ENCODE peak calls at places on chromosomes 16 and 17, in eight cellular contexts. G is stomach, L is uterus, J is colonic mucosa, B is upper lobe of right lung, P is PC-9, F is tibial nerve, Z is fibroblast of lung. R is an unnamed sample.

GRCh38 chr17:77200711-77201110 is 59.9 kb downstream of the SEC14L1 start:
- DNase-seq in G (no peak), L (no peak), J (no peak), B (no peak), P (no peak), F (no peak), Z (no peak), R (no peak)

GRCh38 chr17:18259621-18260331 is 686 bp upstream of the MIEF2 start:
- DNase-seq in G (no peak), L (no peak), J (no peak), B (no peak), P (peak), F (no peak), Z (peak), R (no peak)

GRCh38 chr17:77356690-77357201 is 216.0 kb downstream of the SEC14L1 start:
- DNase-seq in G (peak), L (peak), J (peak), B (no peak), P (no peak), F (peak), Z (no peak), R (no peak)

GRCh38 chr16:54655171-54655590 is 275.5 kb upstream of the IRX5 start:
- DNase-seq in G (peak), L (peak), J (no peak), B (peak), P (no peak), F (no peak), Z (peak), R (no peak)

GRCh38 chr17:10352866-10353265 is 19.9 kb downstream of the MYH13 start:
- DNase-seq in G (no peak), L (no peak), J (no peak), B (no peak), P (no peak), F (no peak), Z (no peak), R (no peak)

GRCh38 chr16:1493746-1494094 is 560 bp downstream of the TELO2 start:
- DNase-seq in G (no peak), L (no peak), J (no peak), B (no peak), P (no peak), F (no peak), Z (no peak), R (no peak)

GRCh38 chr16:56419740-56420548 is 5.4 kb downstream of the AMFR start:
- DNase-seq in G (no peak), L (no peak), J (peak), B (no peak), P (no peak), F (no peak), Z (no peak), R (no peak)

GRCh38 chr16:12532871-12533610 is 270.6 kb downstream of the CPPED1 start:
- DNase-seq in G (no peak), L (no peak), J (no peak), B (no peak), P (no peak), F (no peak), Z (no peak), R (no peak)

GRCh38 chr17:60586288-60586974 is 13.6 kb upstream of the PPM1D start:
- DNase-seq in G (no peak), L (no peak), J (no peak), B (no peak), P (peak), F (no peak), Z (no peak), R (no peak)

GRCh38 chr16:616771-617586 is 13.8 kb upstream of the WFIKKN1 start:
- DNase-seq in G (no peak), L (no peak), J (no peak), B (peak), P (no peak), F (no peak), Z (no peak), R (no peak)

GRCh38 chr16:828891-829290 is 28.4 kb upstream of the GNG13 start:
- DNase-seq in G (no peak), L (no peak), J (no peak), B (no peak), P (no peak), F (no peak), Z (no peak), R (no peak)

GRCh38 chr17:72850410-72850809 is 242.1 kb downstream of the SLC39A11 start:
- DNase-seq in G (no peak), L (no peak), J (no peak), B (no peak), P (no peak), F (no peak), Z (peak), R (no peak)

GRCh38 chr17:8014558-8014850 is 12.1 kb downstream of the GUCY2D start:
- DNase-seq in G (no peak), L (no peak), J (no peak), B (peak), P (no peak), F (no peak), Z (no peak), R (no peak)

GRCh38 chr17:15392326-15392739 is 50.9 kb upstream of the TEKT3 start:
- DNase-seq in G (no peak), L (peak), J (no peak), B (no peak), P (no peak), F (no peak), Z (peak), R (no peak)

GRCh38 chr17:5758651-5759050 is 174.3 kb upstream of the NLRP1 start:
- DNase-seq in G (no peak), L (no peak), J (peak), B (no peak), P (no peak), F (no peak), Z (peak), R (no peak)

GRCh38 chr16:27240948-27241531 is 27.5 kb downstream of the NSMCE1 start:
- DNase-seq in G (peak), L (no peak), J (no peak), B (peak), P (peak), F (no peak), Z (peak), R (no peak)

GRCh38 chr16:2023098-2023925 is 3.4 kb upstream of the NHERF2 start:
- DNase-seq in G (peak), L (peak), J (peak), B (peak), P (peak), F (peak), Z (peak), R (peak)

GRCh38 chr16:52069866-52070265 is 477.1 kb downstream of the TOX3 start:
- DNase-seq in G (no peak), L (no peak), J (no peak), B (no peak), P (no peak), F (no peak), Z (peak), R (no peak)

GRCh38 chr17:17305282-17305801 is 2.2 kb downstream of the NT5M start:
- DNase-seq in G (no peak), L (no peak), J (peak), B (no peak), P (no peak), F (no peak), Z (no peak), R (no peak)

GRCh38 chr17:36546418-36547093 is 1.8 kb downstream of the GGNBP2 start:
- DNase-seq in G (no peak), L (no peak), J (no peak), B (no peak), P (no peak), F (no peak), Z (no peak), R (no peak)

GRCh38 chr17:10226930-10227695 is 28.7 kb upstream of the GAS7 start:
- DNase-seq in G (peak), L (peak), J (peak), B (peak), P (no peak), F (no peak), Z (no peak), R (no peak)

GRCh38 chr17:7831233-7831632 is 2.8 kb upstream of the KDM6B start:
- DNase-seq in G (no peak), L (no peak), J (no peak), B (no peak), P (no peak), F (no peak), Z (no peak), R (no peak)

GRCh38 chr16:57732011-57732410 is 3.6 kb upstream of the KATNB1 start:
- DNase-seq in G (no peak), L (no peak), J (no peak), B (no peak), P (no peak), F (no peak), Z (no peak), R (no peak)

GRCh38 chr16:80788016-80788415 is 16.4 kb downstream of the CDYL2 start:
- DNase-seq in G (no peak), L (no peak), J (no peak), B (no peak), P (no peak), F (no peak), Z (peak), R (no peak)

GRCh38 chr17:29573871-29574731 is 5.6 kb downstream of the TP53I13 start:
- DNase-seq in G (no peak), L (no peak), J (peak), B (peak), P (no peak), F (peak), Z (no peak), R (no peak)

GRCh38 chr16:7303014-7303676 is 29.5 kb upstream of the RBFOX1 start:
- DNase-seq in G (no peak), L (no peak), J (no peak), B (no peak), P (no peak), F (no peak), Z (no peak), R (no peak)

GRCh38 chr17:73091770-73092517 is 544 bp downstream of the SLC39A11 start:
- DNase-seq in G (peak), L (peak), J (peak), B (no peak), P (peak), F (no peak), Z (peak), R (no peak)

GRCh38 chr16:53913082-53913870 is 209.3 kb downstream of the FTO start:
- DNase-seq in G (no peak), L (peak), J (no peak), B (no peak), P (no peak), F (no peak), Z (peak), R (no peak)

DNA sequence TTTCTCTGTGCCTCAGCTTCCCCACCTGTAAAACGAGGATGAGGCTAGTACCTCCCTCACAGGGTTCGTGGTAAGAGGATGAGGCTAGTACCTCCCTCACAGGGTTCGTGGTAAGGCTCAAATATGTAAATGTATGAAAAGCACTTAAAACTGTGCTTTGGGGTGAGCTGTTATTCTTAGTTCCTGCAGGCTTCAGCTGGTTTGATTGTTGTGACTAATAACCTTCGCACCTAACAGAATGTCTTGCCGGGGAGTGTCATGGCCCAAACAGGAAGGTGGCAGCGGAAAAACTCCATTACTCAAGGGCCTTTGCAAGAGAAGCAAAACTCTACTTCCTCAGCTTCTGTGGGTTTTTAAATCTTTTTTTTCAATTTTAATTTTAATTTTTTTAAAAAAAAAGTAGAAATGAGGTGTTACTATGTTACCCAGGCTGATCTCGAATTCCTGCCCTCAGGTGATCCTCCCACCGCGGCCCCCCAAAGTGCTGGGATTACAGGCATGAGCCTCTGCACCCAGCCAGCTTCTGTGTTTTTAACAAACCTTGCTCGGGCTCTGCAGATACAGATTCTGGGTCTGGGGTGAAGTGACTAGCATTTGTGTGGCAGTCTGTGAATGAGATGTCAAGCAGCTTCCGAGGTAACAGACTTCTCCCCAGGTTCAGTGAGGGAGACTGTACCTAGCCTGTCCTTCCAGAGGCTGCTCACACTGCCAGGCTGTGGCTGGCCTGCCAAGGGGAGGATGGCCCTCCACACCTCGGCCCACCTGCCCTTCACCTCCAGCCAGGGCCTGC is 103.0 kb downstream of the RAB11FIP4 start:
- DNase-seq in G (peak), L (no peak), J (peak), B (no peak), P (peak), F (no peak), Z (no peak), R (no peak)
- H3K27ac ChIP-seq in G (peak), L (no peak), J (peak), B (peak), P (peak), F (no peak), Z (no peak), R (peak)

GRCh38 chr17:39380144-39380543 is 21.3 kb downstream of the FBXL20 start:
- DNase-seq in G (no peak), L (no peak), J (no peak), B (no peak), P (no peak), F (no peak), Z (no peak), R (no peak)
- H3K27ac ChIP-seq in G (no peak), L (no peak), J (no peak), B (no peak), P (no peak), F (no peak), Z (no peak), R (no peak)

GRCh38 chr16:4026854-4027253 is 89.4 kb downstream of the ADCY9 start:
- DNase-seq in G (no peak), L (no peak), J (no peak), B (no peak), P (no peak), F (no peak), Z (no peak), R (no peak)

GRCh38 chr16:4021916-4022315 is 94.3 kb downstream of the ADCY9 start:
- DNase-seq in G (no peak), L (no peak), J (no peak), B (no peak), P (no peak), F (no peak), Z (no peak), R (no peak)

GRCh38 chr16:4028144-4028543 is 88.1 kb downstream of the ADCY9 start:
- DNase-seq in G (no peak), L (no peak), J (no peak), B (no peak), P (no peak), F (no peak), Z (no peak), R (no peak)

GRCh38 chr16:4021070-4021779 is 95.0 kb downstream of the ADCY9 start:
- DNase-seq in G (peak), L (no peak), J (peak), B (peak), P (peak), F (no peak), Z (no peak), R (no peak)

DNA sequence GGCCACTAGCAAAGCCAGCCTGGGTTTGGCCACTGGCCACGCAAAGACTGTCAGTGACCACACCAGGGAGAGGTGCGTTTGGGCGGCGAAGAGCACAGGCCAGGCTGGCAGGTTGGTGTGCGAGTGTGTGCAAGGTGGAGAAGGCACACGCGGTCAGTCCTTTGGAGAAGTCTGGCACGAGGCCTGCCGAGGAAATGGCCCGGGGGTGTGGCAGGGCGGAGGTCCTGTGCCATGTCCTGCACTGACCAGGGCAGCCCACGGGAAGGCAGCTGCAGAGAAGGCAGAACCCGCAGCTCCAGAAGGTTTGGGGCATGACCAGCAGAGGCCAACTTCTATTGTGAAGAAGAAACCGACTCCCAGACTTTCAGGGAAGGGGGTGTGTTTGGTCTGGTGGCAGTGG is 90.8 kb downstream of the ADCY9 start:
- DNase-seq in G (no peak), L (no peak), J (no peak), B (no peak), P (no peak), F (no peak), Z (no peak), R (no peak)
- H3K27ac ChIP-seq in G (no peak), L (no peak), J (no peak), B (no peak), P (no peak), F (no peak), Z (no peak), R (no peak)

DNA sequence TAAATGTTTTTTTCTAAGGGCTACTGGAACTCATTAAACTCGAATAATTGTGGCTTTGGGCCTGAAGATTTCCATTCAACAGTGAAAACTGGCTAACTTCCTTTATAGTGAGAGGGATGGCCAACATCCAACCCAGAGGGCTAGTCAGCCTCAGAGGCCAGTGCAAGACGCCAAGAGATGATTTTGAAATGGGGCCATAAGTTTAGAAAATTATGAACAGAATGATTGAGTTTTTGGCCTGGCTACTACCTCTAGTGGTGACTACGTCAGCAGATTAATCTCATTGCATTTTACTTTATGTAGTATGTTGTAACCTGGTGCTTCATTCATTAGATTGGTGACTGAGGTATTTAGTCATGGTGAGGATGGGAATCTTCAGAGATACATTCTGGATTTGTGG is 28.4 kb downstream of the HAPSTR1 start:
- DNase-seq in G (no peak), L (peak), J (no peak), B (no peak), P (no peak), F (no peak), Z (peak), R (no peak)
- H3K27ac ChIP-seq in G (no peak), L (no peak), J (no peak), B (no peak), P (peak), F (no peak), Z (peak), R (no peak)

GRCh38 chr16:86932130-86932982 is 354.0 kb downstream of the FOXL1 start:
- DNase-seq in G (no peak), L (no peak), J (no peak), B (no peak), P (no peak), F (no peak), Z (no peak), R (no peak)
- H3K27ac ChIP-seq in G (no peak), L (no peak), J (no peak), B (no peak), P (no peak), F (no peak), Z (peak), R (no peak)

GRCh38 chr17:50373705-50374104 is 676 bp downstream of the EME1 start:
- DNase-seq in G (no peak), L (no peak), J (no peak), B (no peak), P (no peak), F (no peak), Z (no peak), R (no peak)
- H3K27ac ChIP-seq in G (no peak), L (no peak), J (no peak), B (no peak), P (no peak), F (no peak), Z (peak), R (peak)